ENCODE peak calls at places on chromosome 14, in four cellular contexts. O, W, D and N are unnamed samples.

GRCh38 chr14:50064993-50065392 is 51.4 kb downstream of the VCPKMT start:
- DNase-seq in D (no peak), W (no peak), O (no peak), N (peak; percentile 98)

GRCh38 chr14:106207316-106207715 is 680.9 kb downstream of the TMEM121 start:
- DNase-seq in O (no peak), D (no peak), W (no peak), N (no peak)

GRCh38 chr14:74863274-74863673 is 12.7 kb downstream of the PROX2 start:
- DNase-seq in W (no peak), O (no peak), D (no peak), N (no peak)

GRCh38 chr14:53696217-53696965 is 260.2 kb downstream of the BMP4 start:
- DNase-seq in W (no peak), D (no peak), O (no peak), N (no peak)

GRCh38 chr14:95695051-95695450 is 8.8 kb downstream of the TCL1B start:
- DNase-seq in O (no peak), D (no peak), W (no peak), N (no peak)

GRCh38 chr14:21673718-21674117 is at the start of gene OR4E1:
- DNase-seq in W (no peak), O (no peak), D (no peak), N (no peak)

GRCh38 chr14:20857630-20858261 is 33.4 kb upstream of the RNASE3 start:
- DNase-seq in D (peak; percentile 52), O (no peak), W (peak; percentile 66), N (no peak)

GRCh38 chr14:63266106-63266505 is 52.6 kb downstream of the GPHB5 start:
- DNase-seq in O (peak; percentile 10), W (no peak), D (no peak), N (no peak)

GRCh38 chr14:100875126-100875525 is 28.4 kb downstream of the RTL1 start:
- DNase-seq in W (no peak), O (no peak), D (no peak), N (no peak)

GRCh38 chr14:68564826-68565760 is 227.8 kb downstream of the ZFP36L1 start:
- DNase-seq in D (no peak), O (no peak), W (peak; percentile 29), N (no peak)

GRCh38 chr14:47200740-47201139 is 474.7 kb downstream of the MDGA2 start:
- DNase-seq in W (no peak), D (no peak), O (no peak), N (no peak)

GRCh38 chr14:23571701-23572523 is 4.3 kb upstream of the AP1G2 start:
- DNase-seq in W (no peak), D (no peak), O (no peak), N (no peak)

GRCh38 chr14:99513946-99514551 is 32.8 kb downstream of the CCNK start:
- DNase-seq in W (no peak), D (peak; percentile 27), O (no peak), N (no peak)

GRCh38 chr14:48703728-48704467 is 882.3 kb downstream of the RPS29 start:
- DNase-seq in D (no peak), O (no peak), W (no peak), N (no peak)

GRCh38 chr14:52840916-52841315 is 49.5 kb upstream of the GNPNAT1 start:
- DNase-seq in W (no peak), O (no peak), D (no peak), N (no peak)

GRCh38 chr14:24612186-24612585 is 2.7 kb upstream of the GZMH start:
- DNase-seq in O (no peak), D (no peak), W (no peak), N (no peak)

GRCh38 chr14:50062438-50063039 is 53.8 kb downstream of the VCPKMT start:
- DNase-seq in D (peak; percentile 55), W (peak; percentile 80), O (no peak), N (peak; percentile 71)

GRCh38 chr14:66105819-66106218 is 380.4 kb upstream of the CCDC196 start:
- DNase-seq in D (no peak), O (no peak), W (no peak), N (no peak)

DNA sequence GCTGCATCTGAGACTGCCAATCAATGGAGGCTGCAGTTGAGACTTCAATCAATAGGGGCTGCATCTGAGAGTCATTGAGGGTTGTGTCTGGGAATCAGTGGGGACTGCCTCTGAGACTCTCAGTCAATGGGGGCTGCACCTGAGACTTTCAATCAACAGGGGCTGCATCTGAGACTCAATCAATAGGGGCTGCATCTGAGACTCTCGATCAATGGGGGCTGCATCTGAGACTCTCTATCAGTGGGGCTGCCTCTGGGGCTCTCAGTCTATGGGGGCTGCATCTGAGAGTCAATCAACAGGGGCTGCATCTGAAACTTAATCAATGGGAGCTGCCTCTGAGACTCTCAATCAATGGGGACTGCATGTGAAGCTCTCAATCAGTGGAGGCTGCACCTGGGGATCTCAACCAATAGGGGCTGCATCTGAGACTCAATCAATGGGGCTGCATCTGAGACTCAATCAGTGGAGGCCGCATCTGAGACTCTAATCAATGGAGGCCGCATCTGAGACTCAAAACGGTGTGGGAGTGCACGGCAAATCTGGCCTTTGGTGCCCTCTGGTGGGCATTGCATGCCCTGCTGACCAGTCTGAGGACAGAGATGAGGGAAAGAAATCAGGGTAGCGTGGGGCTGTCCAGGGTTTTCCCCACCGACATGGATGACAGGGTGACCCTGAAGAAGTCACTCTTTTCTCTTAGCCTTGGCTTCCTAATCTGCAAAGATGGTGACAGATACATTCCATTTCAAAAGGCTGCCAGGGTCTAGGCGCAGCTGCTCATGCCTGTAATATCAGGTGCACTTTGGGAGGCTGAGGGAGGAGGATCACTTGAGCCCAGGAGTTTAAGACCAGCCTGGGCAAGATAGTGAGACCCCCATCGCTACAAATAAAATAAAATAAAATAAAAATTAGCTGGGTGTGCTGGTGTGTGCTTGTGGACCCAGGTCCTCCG is 41.3 kb upstream of the EIF5 start:
- DNase-seq in O (no peak), D (peak; percentile 88), W (peak; percentile 72), N (peak; percentile 52)
- TF ChIP-seq NRF1 in O (no peak), D (no peak), W (no peak), N (no peak)

GRCh38 chr14:29757188-29757680 is 170.4 kb downstream of the PRKD1 start:
- DNase-seq in D (no peak), W (no peak), O (no peak), N (no peak)
- TF ChIP-seq NRF1 in D (no peak), W (no peak), O (no peak), N (no peak)

DNA sequence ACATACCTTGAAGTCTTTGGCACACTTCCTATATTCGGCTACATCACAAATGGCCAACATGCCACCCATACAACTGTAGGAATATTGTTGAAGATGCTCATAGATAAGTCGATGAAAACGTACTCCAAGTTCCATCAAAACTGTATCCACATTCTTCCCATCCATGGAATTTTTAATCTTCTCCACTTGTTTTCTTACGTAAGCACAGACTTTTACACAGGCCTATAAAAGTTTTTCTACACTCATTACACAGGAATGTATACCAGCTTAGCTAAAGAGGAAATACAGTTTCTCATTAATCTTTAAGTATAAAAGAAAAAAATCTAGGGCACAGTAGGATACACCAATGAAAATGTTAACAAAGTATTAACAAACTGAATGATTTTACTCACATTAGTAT is 59.1 kb downstream of the EXOC5 start:
- DNase-seq in W (no peak), D (no peak), O (no peak), N (no peak)
- TF ChIP-seq NRF1 in W (no peak), D (no peak), O (no peak), N (no peak)

GRCh38 chr14:34750670-34751069 is 36.3 kb upstream of the CFL2 start:
- DNase-seq in W (no peak), D (no peak), O (no peak), N (no peak)
- TF ChIP-seq NRF1 in W (no peak), D (no peak), O (no peak), N (no peak)